ENCODE peak calls at places on chromosomes 6 and 20, in nine cellular contexts. V, C, N, Z, R, T, S, H and K are unnamed samples.

GRCh38 chr6:145733770-145734169 is 1.6 kb downstream of the EPM2A start:
- DNase-seq in C (no peak), Z (no peak), N (no peak), H (no peak), V (no peak), S (no peak), R (no peak), T (no peak), K (no peak)

GRCh38 chr6:16285467-16286150 is 47.2 kb downstream of the GMPR start:
- DNase-seq in Z (no peak), S (no peak), H (no peak), T (no peak), R (no peak), V (no peak), N (no peak), C (no peak), K (no peak)

GRCh38 chr6:134230087-134230717 is 87.7 kb downstream of the SGK1 start:
- DNase-seq in S (no peak), T (no peak), H (no peak), Z (no peak), C (no peak), R (no peak), V (no peak), N (peak), K (no peak)

GRCh38 chr6:73388433-73388799 is 6.2 kb upstream of the DDX43 start:
- DNase-seq in C (no peak), T (no peak), Z (no peak), S (no peak), H (no peak), V (no peak), R (peak), N (no peak), K (no peak)

GRCh38 chr6:3789018-3789895 is 37.7 kb upstream of the PXDC1 start:
- DNase-seq in V (no peak), C (no peak), R (no peak), S (no peak), N (no peak), H (no peak), T (no peak), Z (no peak), K (no peak)

GRCh38 chr6:136011475-136011874 is 160.0 kb downstream of the PDE7B start:
- DNase-seq in H (no peak), S (no peak), R (no peak), C (no peak), T (no peak), N (no peak), V (no peak), Z (no peak), K (no peak)

GRCh38 chr6:26205161-26205624 is 118.0 kb downstream of the HFE start:
- DNase-seq in H (peak), S (peak), V (no peak), Z (peak), C (peak), N (peak), T (no peak), R (peak), K (peak)

GRCh38 chr20:48685300-48685699 is 142.5 kb downstream of the PREX1 start:
- DNase-seq in T (no peak), V (no peak), S (no peak), H (no peak), C (no peak), Z (no peak), N (no peak), R (no peak), K (no peak)

GRCh38 chr6:63352587-63353281 is 33.0 kb upstream of the LGSN start:
- DNase-seq in H (no peak), Z (no peak), T (no peak), N (peak), S (peak), V (no peak), C (peak), R (peak), K (peak)

GRCh38 chr6:13089296-13089994 is 238.9 kb downstream of the TBC1D7 start:
- DNase-seq in C (no peak), H (no peak), S (no peak), T (no peak), Z (no peak), N (no peak), R (no peak), V (no peak), K (no peak)

GRCh38 chr6:140073456-140073855 is 699.0 kb upstream of the CITED2 start:
- DNase-seq in T (no peak), Z (no peak), V (no peak), H (no peak), N (no peak), R (no peak), C (no peak), S (no peak), K (no peak)

GRCh38 chr6:710601-711571 is 17.9 kb upstream of the EXOC2 start:
- DNase-seq in V (peak), Z (peak), R (peak), S (peak), N (peak), C (peak), T (peak), H (peak), K (peak)

GRCh38 chr6:22401206-22401605 is 104.4 kb upstream of the PRL start:
- DNase-seq in T (no peak), S (no peak), V (no peak), C (no peak), H (no peak), N (no peak), Z (no peak), R (no peak), K (no peak)

GRCh38 chr6:169286961-169287360 is 33.3 kb upstream of the THBS2 start:
- DNase-seq in C (no peak), T (no peak), R (no peak), Z (no peak), N (no peak), V (no peak), S (no peak), H (no peak), K (no peak)

GRCh38 chr6:169571123-169571962 is 130.5 kb downstream of the WDR27 start:
- DNase-seq in R (no peak), N (no peak), T (no peak), S (no peak), V (no peak), Z (no peak), C (no peak), H (no peak), K (no peak)

GRCh38 chr6:158879180-158879579 is 60.0 kb upstream of the EZR start:
- DNase-seq in R (peak), C (no peak), V (no peak), H (no peak), T (no peak), Z (peak), S (no peak), N (no peak), K (peak)

GRCh38 chr6:148179786-148180185 is 162.9 kb upstream of the SASH1 start:
- DNase-seq in Z (no peak), V (no peak), R (no peak), C (peak), N (no peak), S (peak), H (no peak), T (no peak), K (no peak)

GRCh38 chr6:167481527-167481926 is 156.6 kb downstream of the TTLL2 start:
- DNase-seq in R (no peak), H (no peak), C (no peak), S (no peak), T (no peak), Z (no peak), V (no peak), N (no peak), K (no peak)

GRCh38 chr20:31967830-31968249 is at the start of gene XKR7:
- DNase-seq in V (no peak), R (peak), C (no peak), Z (peak), H (no peak), S (no peak), T (no peak), N (peak), K (no peak)

GRCh38 chr20:51206032-51206662 is 183.2 kb upstream of the KCNG1 start:
- DNase-seq in C (no peak), H (no peak), V (no peak), N (no peak), Z (no peak), T (no peak), R (no peak), S (no peak), K (peak)

GRCh38 chr6:134754013-134754690 is 195.7 kb downstream of the ALDH8A1 start:
- DNase-seq in R (no peak), H (no peak), Z (no peak), S (no peak), T (no peak), V (no peak), C (no peak), N (no peak), K (no peak)

GRCh38 chr20:46367967-46368901 is 38.2 kb downstream of the ELMO2 start:
- DNase-seq in C (no peak), S (no peak), H (no peak), R (peak), N (no peak), Z (no peak), V (no peak), T (no peak), K (peak)

GRCh38 chr6:2913621-2914317 is 10.7 kb upstream of the SERPINB9 start:
- DNase-seq in T (peak), R (no peak), N (no peak), Z (no peak), S (no peak), H (no peak), V (no peak), C (no peak), K (no peak)

GRCh38 chr6:108114861-108115597 is 40.5 kb upstream of the OSTM1 start:
- DNase-seq in H (no peak), T (no peak), R (peak), Z (no peak), S (peak), V (peak), C (no peak), N (peak), K (no peak)

GRCh38 chr20:46814366-46815232 is 80.0 kb upstream of the EYA2 start:
- DNase-seq in Z (no peak), H (no peak), R (no peak), C (peak), S (no peak), T (no peak), N (no peak), V (no peak), K (peak)

GRCh38 chr20:760751-761417 is 7.4 kb downstream of the SLC52A3 start:
- DNase-seq in T (no peak), N (peak), S (peak), Z (no peak), C (peak), R (peak), V (peak), H (peak), K (peak)